ENCODE peak calls at places on chromosomes 16 and 17, in ten cellular contexts. E is neural crest cell, N is epithelial cell of prostate, S is upper lobe of right lung, Q is fibroblast of villous mesenchyme, I is hippocampal formation, G is iris pigment epithelial cell, V is caudate nucleus, B is left colon, H is A549. U is an unnamed sample.

GRCh38 chr17:4247981-4248388 is 15.8 kb downstream of the ANKFY1 start:
- DNase-seq in E (no peak), N (peak; percentile 86), S (no peak), Q (peak; percentile 64), I (no peak), G (peak; percentile 47), V (no peak), B (peak; percentile 87), H (no peak), U (no peak)

GRCh38 chr16:50635505-50636392 is 45.4 kb downstream of the SNX20 start:
- DNase-seq in E (no peak), N (no peak), S (no peak), Q (no peak), I (no peak), G (no peak), V (no peak), B (no peak), H (peak; percentile 20), U (no peak)

GRCh38 chr17:74431568-74432483 is at the start of gene GPRC5C:
- DNase-seq in E (no peak), N (peak; percentile 79), S (peak; percentile 93), Q (peak; percentile 33), I (no peak), G (peak; percentile 21), V (no peak), B (peak; percentile 93), H (peak; percentile 88), U (peak; percentile 62)

GRCh38 chr17:35765086-35765710 is 4.5 kb downstream of the C17orf50 start:
- DNase-seq in E (no peak), N (no peak), S (no peak), Q (no peak), I (no peak), G (no peak), V (no peak), B (no peak), H (no peak), U (no peak)

GRCh38 chr17:28613916-28614315 is at the start of gene RSKR:
- DNase-seq in E (no peak), N (no peak), S (no peak), Q (no peak), I (peak; percentile 22), G (no peak), V (no peak), B (no peak), H (no peak), U (no peak)

GRCh38 chr17:74089869-74090464 is 113.5 kb upstream of the RPL38 start:
- DNase-seq in E (peak; percentile 73), N (peak; percentile 48), S (peak; percentile 78), Q (peak; percentile 34), I (no peak), G (peak; percentile 31), V (no peak), B (peak; percentile 48), H (peak; percentile 79), U (peak; percentile 48)

GRCh38 chr16:69100046-69100765 is 5.2 kb upstream of the HAS3 start:
- DNase-seq in E (no peak), N (no peak), S (peak; percentile 66), Q (no peak), I (no peak), G (no peak), V (no peak), B (no peak), H (no peak), U (no peak)

GRCh38 chr17:79920751-79921410 is 81.6 kb upstream of the CBX4 start:
- DNase-seq in E (no peak), N (no peak), S (no peak), Q (no peak), I (no peak), G (no peak), V (no peak), B (no peak), H (no peak), U (no peak)

GRCh38 chr17:488993-489757 is 136.6 kb upstream of the RPH3AL start:
- DNase-seq in E (peak; percentile 5), N (peak; percentile 29), S (peak; percentile 71), Q (no peak), I (no peak), G (peak; percentile 35), V (no peak), B (no peak), H (peak; percentile 86), U (peak; percentile 51)